ENCODE peak calls at places on chromosomes 12 and 14, in four cellular contexts. One of them, this sample, is unnamed.

GRCh38 chr12:91818236-91819131 is 327.2 kb downstream of the BTG1 start:
- DNase-seq in brain microvascular endothelial cell: no peak
- DNase-seq in AG10803: no peak
- DNase-seq in tibial artery: no peak
- DNase-seq in this sample: peak

GRCh38 chr14:35506927-35507326 is 27.0 kb upstream of the INSM2 start:
- DNase-seq in AG10803: peak
- DNase-seq in tibial artery: no peak
- DNase-seq in brain microvascular endothelial cell: peak
- DNase-seq in this sample: peak

GRCh38 chr14:32434180-32434579 is 105.1 kb downstream of the AKAP6 start:
- DNase-seq in AG10803: no peak
- DNase-seq in brain microvascular endothelial cell: no peak
- DNase-seq in tibial artery: no peak
- DNase-seq in this sample: no peak

GRCh38 chr14:55556929-55557623 is 22.9 kb upstream of the KTN1 start:
- DNase-seq in AG10803: peak
- DNase-seq in brain microvascular endothelial cell: peak
- DNase-seq in tibial artery: peak
- DNase-seq in this sample: peak

GRCh38 chr14:73254247-73255004 is 17.1 kb downstream of the PAPLN start:
- DNase-seq in brain microvascular endothelial cell: no peak
- DNase-seq in tibial artery: no peak
- DNase-seq in AG10803: no peak
- DNase-seq in this sample: no peak

GRCh38 chr12:132513070-132513398 is 23.1 kb downstream of the FBRSL1 start:
- DNase-seq in AG10803: peak
- DNase-seq in brain microvascular endothelial cell: no peak
- DNase-seq in tibial artery: no peak
- DNase-seq in this sample: no peak

GRCh38 chr12:115871714-115872113 is 405.8 kb downstream of the MED13L start:
- DNase-seq in tibial artery: no peak
- DNase-seq in brain microvascular endothelial cell: peak
- DNase-seq in AG10803: peak
- DNase-seq in this sample: peak

GRCh38 chr12:1933342-1933992 is 15.0 kb upstream of the CACNA2D4 start:
- DNase-seq in brain microvascular endothelial cell: no peak
- DNase-seq in tibial artery: peak
- DNase-seq in AG10803: no peak
- DNase-seq in this sample: no peak

GRCh38 chr12:7091660-7092228 is 501 bp downstream of the C1R start:
- DNase-seq in tibial artery: no peak
- DNase-seq in brain microvascular endothelial cell: no peak
- DNase-seq in AG10803: peak
- DNase-seq in this sample: no peak

GRCh38 chr14:61596985-61597384 is 98.3 kb upstream of the HIF1A start:
- DNase-seq in AG10803: no peak
- DNase-seq in brain microvascular endothelial cell: no peak
- DNase-seq in tibial artery: no peak
- DNase-seq in this sample: no peak

GRCh38 chr12:121858662-121859572 is at the start of gene HPD:
- DNase-seq in brain microvascular endothelial cell: peak
- DNase-seq in tibial artery: peak
- DNase-seq in AG10803: peak
- DNase-seq in this sample: peak

GRCh38 chr12:63410197-63410596 is 258.1 kb downstream of the DPY19L2 start:
- DNase-seq in brain microvascular endothelial cell: no peak
- DNase-seq in AG10803: no peak
- DNase-seq in tibial artery: no peak
- DNase-seq in this sample: no peak

GRCh38 chr12:56461235-56462159 is 6.9 kb upstream of the SPRYD4 start:
- DNase-seq in brain microvascular endothelial cell: peak
- DNase-seq in tibial artery: no peak
- DNase-seq in AG10803: no peak
- DNase-seq in this sample: peak

GRCh38 chr12:6950401-6950801 is 755 bp upstream of the PTPN6 start:
- DNase-seq in brain microvascular endothelial cell: no peak
- DNase-seq in AG10803: no peak
- DNase-seq in tibial artery: no peak
- DNase-seq in this sample: no peak

GRCh38 chr12:52005903-52006703 is 643 bp upstream of the TAMALIN start:
- DNase-seq in AG10803: no peak
- DNase-seq in brain microvascular endothelial cell: no peak
- DNase-seq in tibial artery: peak
- DNase-seq in this sample: no peak

GRCh38 chr14:62778847-62779246 is 266.4 kb downstream of the KCNH5 start:
- DNase-seq in AG10803: no peak
- DNase-seq in brain microvascular endothelial cell: no peak
- DNase-seq in tibial artery: no peak
- DNase-seq in this sample: no peak

GRCh38 chr14:57480044-57480443 is 13.6 kb downstream of the CCDC198 start:
- DNase-seq in tibial artery: no peak
- DNase-seq in brain microvascular endothelial cell: no peak
- DNase-seq in AG10803: peak
- DNase-seq in this sample: no peak

GRCh38 chr12:120760349-120761245 is 35.0 kb downstream of the ACADS start:
- DNase-seq in brain microvascular endothelial cell: no peak
- DNase-seq in AG10803: no peak
- DNase-seq in tibial artery: no peak
- DNase-seq in this sample: peak

GRCh38 chr12:29425722-29426121 is 44.8 kb upstream of the ERGIC2 start:
- DNase-seq in AG10803: no peak
- DNase-seq in brain microvascular endothelial cell: no peak
- DNase-seq in tibial artery: no peak
- DNase-seq in this sample: peak

GRCh38 chr12:29428630-29429029 is 47.7 kb upstream of the ERGIC2 start:
- DNase-seq in brain microvascular endothelial cell: peak
- DNase-seq in tibial artery: no peak
- DNase-seq in AG10803: peak
- DNase-seq in this sample: peak

GRCh38 chr12:29429999-29430698 is 49.2 kb upstream of the ERGIC2 start:
- DNase-seq in brain microvascular endothelial cell: no peak
- DNase-seq in tibial artery: no peak
- DNase-seq in AG10803: no peak
- DNase-seq in this sample: peak

GRCh38 chr12:29426516-29426915 is 45.5 kb upstream of the ERGIC2 start:
- DNase-seq in AG10803: no peak
- DNase-seq in tibial artery: no peak
- DNase-seq in brain microvascular endothelial cell: no peak
- DNase-seq in this sample: no peak

GRCh38 chr12:29427964-29428363 is 47.0 kb upstream of the ERGIC2 start:
- DNase-seq in brain microvascular endothelial cell: no peak
- DNase-seq in tibial artery: no peak
- DNase-seq in AG10803: no peak
- DNase-seq in this sample: no peak
- TF ChIP-seq CTCF in brain microvascular endothelial cell: no peak
- TF ChIP-seq CTCF in tibial artery: no peak
- TF ChIP-seq CTCF in AG10803: no peak
- TF ChIP-seq CTCF in this sample: peak

GRCh38 chr12:88594780-88595179 is 14.5 kb upstream of the KITLG start:
- DNase-seq in tibial artery: no peak
- DNase-seq in AG10803: no peak
- DNase-seq in brain microvascular endothelial cell: no peak
- DNase-seq in this sample: no peak

GRCh38 chr12:88590851-88591250 is 10.6 kb upstream of the KITLG start:
- DNase-seq in AG10803: peak
- DNase-seq in brain microvascular endothelial cell: no peak
- DNase-seq in tibial artery: no peak
- DNase-seq in this sample: no peak

GRCh38 chr12:88595697-88596096 is 15.4 kb upstream of the KITLG start:
- DNase-seq in brain microvascular endothelial cell: no peak
- DNase-seq in tibial artery: no peak
- DNase-seq in AG10803: no peak
- DNase-seq in this sample: no peak

GRCh38 chr12:88591343-88591742 is 11.1 kb upstream of the KITLG start:
- DNase-seq in AG10803: peak
- DNase-seq in brain microvascular endothelial cell: no peak
- DNase-seq in tibial artery: no peak
- DNase-seq in this sample: no peak
- H3K4me3 ChIP-seq in AG10803: no peak
- H3K4me3 ChIP-seq in brain microvascular endothelial cell: no peak
- H3K4me3 ChIP-seq in tibial artery: no peak
- H3K4me3 ChIP-seq in this sample: no peak

DNA sequence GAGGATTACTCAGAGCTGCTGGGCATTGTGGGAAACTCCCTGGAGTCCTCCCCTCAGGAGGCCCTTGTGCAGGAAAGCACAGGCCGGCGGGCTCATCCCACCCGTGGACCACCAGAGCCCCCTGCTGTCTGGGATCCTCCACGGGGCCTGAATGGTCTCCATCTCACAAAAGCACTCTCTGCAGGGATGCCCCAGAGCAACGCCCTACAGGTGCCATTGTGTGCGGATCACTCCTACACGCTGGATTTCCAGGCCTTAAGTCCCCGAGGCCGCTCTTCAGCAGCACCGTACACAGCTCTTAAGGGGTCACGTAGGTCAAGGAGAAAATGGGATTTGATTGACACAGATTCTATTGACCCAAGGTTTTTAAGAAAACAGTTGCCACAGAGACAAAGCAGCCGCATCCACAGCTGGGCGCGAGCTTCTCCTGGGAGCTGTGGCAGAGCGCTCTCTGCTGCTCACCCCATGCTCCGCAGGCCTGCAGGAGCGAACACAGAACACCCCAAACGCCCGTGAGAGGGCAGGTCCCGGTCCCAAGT is 36.7 kb upstream of the RIMBP2 start:
- DNase-seq in brain microvascular endothelial cell: no peak
- DNase-seq in tibial artery: no peak
- DNase-seq in AG10803: no peak
- DNase-seq in this sample: no peak
- TF ChIP-seq CTCF in brain microvascular endothelial cell: no peak
- TF ChIP-seq CTCF in tibial artery: no peak
- TF ChIP-seq CTCF in AG10803: no peak
- TF ChIP-seq CTCF in this sample: no peak

GRCh38 chr12:3421599-3421998 is 69.4 kb upstream of the PRMT8 start:
- DNase-seq in tibial artery: no peak
- DNase-seq in AG10803: no peak
- DNase-seq in brain microvascular endothelial cell: no peak
- DNase-seq in this sample: no peak
- H3K4me3 ChIP-seq in tibial artery: no peak
- H3K4me3 ChIP-seq in AG10803: no peak
- H3K4me3 ChIP-seq in brain microvascular endothelial cell: no peak
- H3K4me3 ChIP-seq in this sample: no peak

DNA sequence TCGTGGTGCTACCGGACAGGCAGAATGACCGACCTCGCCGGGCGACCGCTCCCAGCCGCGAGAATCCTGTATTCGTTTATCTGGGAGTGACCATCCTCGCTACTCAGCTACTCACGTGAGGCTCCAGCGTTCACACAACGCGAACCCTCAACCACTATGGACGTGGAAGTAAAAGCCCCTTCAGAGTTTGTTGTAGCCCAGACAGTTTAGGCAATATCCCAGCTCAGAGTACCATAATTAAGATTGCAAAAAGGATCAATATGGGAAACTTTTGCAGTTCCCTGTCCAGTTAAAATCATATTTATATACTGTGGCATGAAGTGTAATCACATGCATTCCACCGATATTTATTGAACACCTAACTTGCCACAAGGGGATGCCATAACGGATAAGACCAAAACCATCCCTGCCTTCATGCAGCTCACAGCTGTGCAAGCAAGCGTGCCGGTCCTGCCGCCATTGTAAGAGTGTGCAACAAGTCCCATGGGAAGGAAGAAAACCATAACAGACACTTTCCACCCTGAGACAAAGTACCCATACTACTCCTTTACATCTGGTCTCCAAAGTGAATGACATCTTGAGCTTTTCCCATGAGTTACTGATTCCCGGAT is 938 bp upstream of the MAX start:
- DNase-seq in tibial artery: no peak
- DNase-seq in AG10803: peak
- DNase-seq in brain microvascular endothelial cell: peak
- DNase-seq in this sample: peak
- TF ChIP-seq CTCF in tibial artery: no peak
- TF ChIP-seq CTCF in AG10803: peak
- TF ChIP-seq CTCF in brain microvascular endothelial cell: peak
- TF ChIP-seq CTCF in this sample: no peak

GRCh38 chr14:105168496-105168978 is at the start of gene JAG2:
- DNase-seq in brain microvascular endothelial cell: peak
- DNase-seq in tibial artery: no peak
- DNase-seq in AG10803: no peak
- DNase-seq in this sample: peak
- H3K4me3 ChIP-seq in brain microvascular endothelial cell: no peak
- H3K4me3 ChIP-seq in tibial artery: peak
- H3K4me3 ChIP-seq in AG10803: no peak
- H3K4me3 ChIP-seq in this sample: peak

This sample was measured in bronchial epithelial cell.